ENCODE peak calls at places on chromosomes 6 and 20, in nine cellular contexts. One of them, this sample, is unnamed.

GRCh38 chr6:13378669-13379590 is 50.6 kb upstream of the TBC1D7 start:
- DNase-seq in T-helper 2 cell: no peak
- DNase-seq in NCI-H2029 treated with DMSO at 0.1 percent for 48 hours: peak
- DNase-seq in iris pigment epithelial cell: no peak
- DNase-seq in aorta: no peak
- DNase-seq in D341Med: peak
- DNase-seq in HEK293T: no peak
- DNase-seq in Karpas-422: no peak
- DNase-seq in NCI-H69: peak
- DNase-seq in this sample: peak

GRCh38 chr6:151757506-151757955 is 50.0 kb upstream of the ESR1 start:
- DNase-seq in T-helper 2 cell: peak
- DNase-seq in NCI-H2029 treated with DMSO at 0.1 percent for 48 hours: no peak
- DNase-seq in iris pigment epithelial cell: peak
- DNase-seq in aorta: no peak
- DNase-seq in D341Med: no peak
- DNase-seq in HEK293T: no peak
- DNase-seq in Karpas-422: peak
- DNase-seq in NCI-H69: no peak
- DNase-seq in this sample: peak

GRCh38 chr6:130365166-130366010 is 429 bp upstream of the TMEM200A start:
- DNase-seq in T-helper 2 cell: peak
- DNase-seq in NCI-H2029 treated with DMSO at 0.1 percent for 48 hours: no peak
- DNase-seq in iris pigment epithelial cell: peak
- DNase-seq in aorta: peak
- DNase-seq in D341Med: peak
- DNase-seq in HEK293T: peak
- DNase-seq in Karpas-422: no peak
- DNase-seq in NCI-H69: peak
- DNase-seq in this sample: peak

GRCh38 chr6:160730911-160731310 is 28.9 kb downstream of the PLG start:
- DNase-seq in T-helper 2 cell: no peak
- DNase-seq in NCI-H2029 treated with DMSO at 0.1 percent for 48 hours: no peak
- DNase-seq in iris pigment epithelial cell: no peak
- DNase-seq in aorta: no peak
- DNase-seq in D341Med: no peak
- DNase-seq in HEK293T: peak
- DNase-seq in Karpas-422: no peak
- DNase-seq in NCI-H69: no peak
- DNase-seq in this sample: peak

GRCh38 chr6:153043719-153044118 is 41.2 kb upstream of the MTRF1L start:
- DNase-seq in T-helper 2 cell: no peak
- DNase-seq in NCI-H2029 treated with DMSO at 0.1 percent for 48 hours: peak
- DNase-seq in iris pigment epithelial cell: no peak
- DNase-seq in aorta: no peak
- DNase-seq in D341Med: no peak
- DNase-seq in HEK293T: no peak
- DNase-seq in Karpas-422: no peak
- DNase-seq in NCI-H69: peak
- DNase-seq in this sample: peak

GRCh38 chr6:151805286-151805840 is 2.1 kb upstream of the ESR1 start:
- DNase-seq in T-helper 2 cell: no peak
- DNase-seq in NCI-H2029 treated with DMSO at 0.1 percent for 48 hours: no peak
- DNase-seq in iris pigment epithelial cell: no peak
- DNase-seq in aorta: peak
- DNase-seq in D341Med: peak
- DNase-seq in HEK293T: no peak
- DNase-seq in Karpas-422: no peak
- DNase-seq in NCI-H69: no peak
- DNase-seq in this sample: no peak

GRCh38 chr20:34364013-34364382 is 925 bp downstream of the ITCH start:
- DNase-seq in T-helper 2 cell: no peak
- DNase-seq in NCI-H2029 treated with DMSO at 0.1 percent for 48 hours: no peak
- DNase-seq in iris pigment epithelial cell: peak
- DNase-seq in aorta: no peak
- DNase-seq in D341Med: no peak
- DNase-seq in HEK293T: no peak
- DNase-seq in Karpas-422: peak
- DNase-seq in NCI-H69: no peak
- DNase-seq in this sample: no peak

GRCh38 chr6:169310983-169311382 is 57.3 kb upstream of the THBS2 start:
- DNase-seq in T-helper 2 cell: no peak
- DNase-seq in NCI-H2029 treated with DMSO at 0.1 percent for 48 hours: no peak
- DNase-seq in iris pigment epithelial cell: no peak
- DNase-seq in aorta: no peak
- DNase-seq in D341Med: no peak
- DNase-seq in HEK293T: no peak
- DNase-seq in Karpas-422: no peak
- DNase-seq in NCI-H69: no peak
- DNase-seq in this sample: no peak

GRCh38 chr20:420721-421574 is 12.8 kb downstream of the RBCK1 start:
- DNase-seq in T-helper 2 cell: no peak
- DNase-seq in NCI-H2029 treated with DMSO at 0.1 percent for 48 hours: peak
- DNase-seq in iris pigment epithelial cell: no peak
- DNase-seq in aorta: peak
- DNase-seq in D341Med: peak
- DNase-seq in HEK293T: peak
- DNase-seq in Karpas-422: peak
- DNase-seq in NCI-H69: peak
- DNase-seq in this sample: peak

GRCh38 chr20:58636983-58637421 is 14.1 kb upstream of the STX16 start:
- DNase-seq in T-helper 2 cell: no peak
- DNase-seq in NCI-H2029 treated with DMSO at 0.1 percent for 48 hours: no peak
- DNase-seq in iris pigment epithelial cell: no peak
- DNase-seq in aorta: peak
- DNase-seq in D341Med: no peak
- DNase-seq in HEK293T: no peak
- DNase-seq in Karpas-422: no peak
- DNase-seq in NCI-H69: no peak
- DNase-seq in this sample: no peak

GRCh38 chr20:4088766-4089165 is 73.4 kb upstream of the RNF24 start:
- DNase-seq in T-helper 2 cell: no peak
- DNase-seq in NCI-H2029 treated with DMSO at 0.1 percent for 48 hours: no peak
- DNase-seq in iris pigment epithelial cell: no peak
- DNase-seq in aorta: no peak
- DNase-seq in D341Med: no peak
- DNase-seq in HEK293T: no peak
- DNase-seq in Karpas-422: no peak
- DNase-seq in NCI-H69: no peak
- DNase-seq in this sample: no peak

GRCh38 chr6:113989675-113990074 is 18.7 kb upstream of the HDAC2 start:
- DNase-seq in T-helper 2 cell: no peak
- DNase-seq in NCI-H2029 treated with DMSO at 0.1 percent for 48 hours: no peak
- DNase-seq in iris pigment epithelial cell: no peak
- DNase-seq in aorta: no peak
- DNase-seq in D341Med: no peak
- DNase-seq in HEK293T: no peak
- DNase-seq in Karpas-422: no peak
- DNase-seq in NCI-H69: no peak
- DNase-seq in this sample: no peak

GRCh38 chr6:169648617-169649016 is 53.2 kb downstream of the WDR27 start:
- DNase-seq in T-helper 2 cell: no peak
- DNase-seq in NCI-H2029 treated with DMSO at 0.1 percent for 48 hours: no peak
- DNase-seq in iris pigment epithelial cell: no peak
- DNase-seq in aorta: no peak
- DNase-seq in D341Med: no peak
- DNase-seq in HEK293T: no peak
- DNase-seq in Karpas-422: no peak
- DNase-seq in NCI-H69: no peak
- DNase-seq in this sample: no peak

GRCh38 chr6:15621203-15622044 is 41.4 kb downstream of the DTNBP1 start:
- DNase-seq in T-helper 2 cell: peak
- DNase-seq in NCI-H2029 treated with DMSO at 0.1 percent for 48 hours: no peak
- DNase-seq in iris pigment epithelial cell: peak
- DNase-seq in aorta: peak
- DNase-seq in D341Med: no peak
- DNase-seq in HEK293T: no peak
- DNase-seq in Karpas-422: no peak
- DNase-seq in NCI-H69: peak
- DNase-seq in this sample: no peak

GRCh38 chr6:147782302-147782701 is 273.8 kb downstream of the SAMD5 start:
- DNase-seq in T-helper 2 cell: no peak
- DNase-seq in NCI-H2029 treated with DMSO at 0.1 percent for 48 hours: no peak
- DNase-seq in iris pigment epithelial cell: peak
- DNase-seq in aorta: no peak
- DNase-seq in D341Med: peak
- DNase-seq in HEK293T: peak
- DNase-seq in Karpas-422: no peak
- DNase-seq in NCI-H69: peak
- DNase-seq in this sample: peak

GRCh38 chr6:38215651-38216319 is 396.3 kb downstream of the ZFAND3 start:
- DNase-seq in T-helper 2 cell: no peak
- DNase-seq in NCI-H2029 treated with DMSO at 0.1 percent for 48 hours: no peak
- DNase-seq in iris pigment epithelial cell: no peak
- DNase-seq in aorta: no peak
- DNase-seq in D341Med: no peak
- DNase-seq in HEK293T: no peak
- DNase-seq in Karpas-422: no peak
- DNase-seq in NCI-H69: peak
- DNase-seq in this sample: no peak

GRCh38 chr6:132161283-132161682 is 210.1 kb upstream of the CCN2 start:
- DNase-seq in T-helper 2 cell: no peak
- DNase-seq in NCI-H2029 treated with DMSO at 0.1 percent for 48 hours: no peak
- DNase-seq in iris pigment epithelial cell: peak
- DNase-seq in aorta: no peak
- DNase-seq in D341Med: no peak
- DNase-seq in HEK293T: peak
- DNase-seq in Karpas-422: peak
- DNase-seq in NCI-H69: peak
- DNase-seq in this sample: peak

GRCh38 chr6:118288355-118289124 is 259.6 kb upstream of the PLN start:
- DNase-seq in T-helper 2 cell: peak
- DNase-seq in NCI-H2029 treated with DMSO at 0.1 percent for 48 hours: no peak
- DNase-seq in iris pigment epithelial cell: no peak
- DNase-seq in aorta: no peak
- DNase-seq in D341Med: no peak
- DNase-seq in HEK293T: no peak
- DNase-seq in Karpas-422: no peak
- DNase-seq in NCI-H69: no peak
- DNase-seq in this sample: peak

GRCh38 chr6:56749632-56750151 is 107.0 kb upstream of the DST start:
- DNase-seq in T-helper 2 cell: no peak
- DNase-seq in NCI-H2029 treated with DMSO at 0.1 percent for 48 hours: no peak
- DNase-seq in iris pigment epithelial cell: peak
- DNase-seq in aorta: no peak
- DNase-seq in D341Med: no peak
- DNase-seq in HEK293T: no peak
- DNase-seq in Karpas-422: no peak
- DNase-seq in NCI-H69: peak
- DNase-seq in this sample: peak

GRCh38 chr6:82025271-82025670 is 222.3 kb downstream of the IBTK start:
- DNase-seq in T-helper 2 cell: no peak
- DNase-seq in NCI-H2029 treated with DMSO at 0.1 percent for 48 hours: no peak
- DNase-seq in iris pigment epithelial cell: peak
- DNase-seq in aorta: no peak
- DNase-seq in D341Med: no peak
- DNase-seq in HEK293T: no peak
- DNase-seq in Karpas-422: no peak
- DNase-seq in NCI-H69: no peak
- DNase-seq in this sample: no peak

GRCh38 chr20:31475032-31475431 is at the start of the genes DEFB124 and REM1:
- DNase-seq in T-helper 2 cell: no peak
- DNase-seq in NCI-H2029 treated with DMSO at 0.1 percent for 48 hours: no peak
- DNase-seq in iris pigment epithelial cell: no peak
- DNase-seq in aorta: peak
- DNase-seq in D341Med: no peak
- DNase-seq in HEK293T: no peak
- DNase-seq in Karpas-422: no peak
- DNase-seq in NCI-H69: peak
- DNase-seq in this sample: no peak